ENCODE peak calls at places on chromosome 4, in five cellular contexts. One of them, this sample, is unnamed.

GRCh38 chr4:113919611-113920010 is 59.8 kb downstream of the ARSJ start:
- DNase-seq in ovary: no peak
- DNase-seq in dorsolateral prefrontal cortex: no peak
- DNase-seq in ascending aorta: no peak
- DNase-seq in right lobe of liver: no peak
- DNase-seq in this sample: no peak

GRCh38 chr4:53507671-53508286 is 83.5 kb downstream of the LNX1 start:
- DNase-seq in ascending aorta: peak
- DNase-seq in dorsolateral prefrontal cortex: no peak
- DNase-seq in ovary: no peak
- DNase-seq in right lobe of liver: peak
- DNase-seq in this sample: peak

GRCh38 chr4:182847543-182847942 is 69.6 kb downstream of the DCTD start:
- DNase-seq in right lobe of liver: no peak
- DNase-seq in ovary: no peak
- DNase-seq in ascending aorta: no peak
- DNase-seq in dorsolateral prefrontal cortex: no peak
- DNase-seq in this sample: no peak

GRCh38 chr4:153345011-153345981 is 808 bp downstream of the MND1 start:
- DNase-seq in dorsolateral prefrontal cortex: no peak
- DNase-seq in right lobe of liver: peak
- DNase-seq in ascending aorta: no peak
- DNase-seq in ovary: no peak
- DNase-seq in this sample: peak

GRCh38 chr4:11106769-11107168 is 321.9 kb downstream of the HS3ST1 start:
- DNase-seq in ascending aorta: no peak
- DNase-seq in right lobe of liver: no peak
- DNase-seq in ovary: no peak
- DNase-seq in dorsolateral prefrontal cortex: no peak
- DNase-seq in this sample: no peak

GRCh38 chr4:16884673-16885460 is 13.6 kb downstream of the LDB2 start:
- DNase-seq in right lobe of liver: no peak
- DNase-seq in ascending aorta: no peak
- DNase-seq in ovary: no peak
- DNase-seq in dorsolateral prefrontal cortex: no peak
- DNase-seq in this sample: no peak

GRCh38 chr4:72440404-72440803 is 128.6 kb downstream of the ADAMTS3 start:
- DNase-seq in ascending aorta: no peak
- DNase-seq in ovary: no peak
- DNase-seq in right lobe of liver: no peak
- DNase-seq in dorsolateral prefrontal cortex: no peak
- DNase-seq in this sample: no peak

GRCh38 chr4:6059375-6059805 is 41.2 kb upstream of the C4orf50 start:
- DNase-seq in ovary: no peak
- DNase-seq in right lobe of liver: no peak
- DNase-seq in ascending aorta: no peak
- DNase-seq in dorsolateral prefrontal cortex: no peak
- DNase-seq in this sample: no peak

GRCh38 chr4:124869978-124870495 is 157.5 kb upstream of the ANKRD50 start:
- DNase-seq in dorsolateral prefrontal cortex: no peak
- DNase-seq in ascending aorta: no peak
- DNase-seq in right lobe of liver: no peak
- DNase-seq in ovary: no peak
- DNase-seq in this sample: no peak

GRCh38 chr4:25889626-25890025 is 24.4 kb upstream of the SMIM20 start:
- DNase-seq in ovary: no peak
- DNase-seq in right lobe of liver: no peak
- DNase-seq in ascending aorta: no peak
- DNase-seq in dorsolateral prefrontal cortex: no peak
- DNase-seq in this sample: no peak

GRCh38 chr4:5780831-5781480 is 70.0 kb downstream of the EVC start:
- DNase-seq in ovary: no peak
- DNase-seq in dorsolateral prefrontal cortex: no peak
- DNase-seq in ascending aorta: no peak
- DNase-seq in right lobe of liver: no peak
- DNase-seq in this sample: no peak

GRCh38 chr4:13917010-13917409 is 289.5 kb upstream of the BOD1L1 start:
- DNase-seq in ovary: no peak
- DNase-seq in dorsolateral prefrontal cortex: no peak
- DNase-seq in ascending aorta: no peak
- DNase-seq in right lobe of liver: no peak
- DNase-seq in this sample: no peak

GRCh38 chr4:126386512-126386911 is 1071.8 kb downstream of the FAT4 start:
- DNase-seq in ascending aorta: no peak
- DNase-seq in dorsolateral prefrontal cortex: no peak
- DNase-seq in right lobe of liver: no peak
- DNase-seq in ovary: no peak
- DNase-seq in this sample: no peak

GRCh38 chr4:187294861-187295260 is 571.2 kb upstream of the FAT1 start:
- DNase-seq in ascending aorta: no peak
- DNase-seq in right lobe of liver: no peak
- DNase-seq in dorsolateral prefrontal cortex: no peak
- DNase-seq in ovary: no peak
- DNase-seq in this sample: no peak

GRCh38 chr4:186934841-186935443 is 211.3 kb upstream of the FAT1 start:
- DNase-seq in ovary: no peak
- DNase-seq in dorsolateral prefrontal cortex: no peak
- DNase-seq in ascending aorta: no peak
- DNase-seq in right lobe of liver: no peak
- DNase-seq in this sample: no peak

GRCh38 chr4:123777297-123777859 is 380.8 kb downstream of the SPRY1 start:
- DNase-seq in right lobe of liver: no peak
- DNase-seq in dorsolateral prefrontal cortex: peak
- DNase-seq in ascending aorta: no peak
- DNase-seq in ovary: no peak
- DNase-seq in this sample: no peak

GRCh38 chr4:99404595-99405287 is 30.4 kb downstream of the ADH7 start:
- DNase-seq in ascending aorta: no peak
- DNase-seq in right lobe of liver: no peak
- DNase-seq in dorsolateral prefrontal cortex: no peak
- DNase-seq in ovary: no peak
- DNase-seq in this sample: no peak

GRCh38 chr4:136741468-136741867 is 790.8 kb downstream of the PCDH18 start:
- DNase-seq in ascending aorta: no peak
- DNase-seq in dorsolateral prefrontal cortex: no peak
- DNase-seq in ovary: no peak
- DNase-seq in right lobe of liver: no peak
- DNase-seq in this sample: no peak

GRCh38 chr4:10746371-10747143 is 62.0 kb upstream of the CLNK start:
- DNase-seq in ascending aorta: no peak
- DNase-seq in ovary: no peak
- DNase-seq in right lobe of liver: no peak
- DNase-seq in dorsolateral prefrontal cortex: no peak
- DNase-seq in this sample: no peak

GRCh38 chr4:184193556-184194525 is 23.8 kb downstream of the ENPP6 start:
- DNase-seq in ovary: no peak
- DNase-seq in ascending aorta: no peak
- DNase-seq in dorsolateral prefrontal cortex: no peak
- DNase-seq in right lobe of liver: no peak
- DNase-seq in this sample: no peak

GRCh38 chr4:123606336-123606735 is 209.7 kb downstream of the SPRY1 start:
- DNase-seq in ovary: no peak
- DNase-seq in right lobe of liver: no peak
- DNase-seq in dorsolateral prefrontal cortex: no peak
- DNase-seq in ascending aorta: no peak
- DNase-seq in this sample: no peak

GRCh38 chr4:165454426-165454825 is 75.6 kb downstream of the CPE start:
- DNase-seq in ascending aorta: no peak
- DNase-seq in right lobe of liver: no peak
- DNase-seq in dorsolateral prefrontal cortex: no peak
- DNase-seq in ovary: no peak
- DNase-seq in this sample: no peak

GRCh38 chr4:24273148-24273547 is 311.2 kb downstream of the DHX15 start:
- DNase-seq in ovary: no peak
- DNase-seq in right lobe of liver: no peak
- DNase-seq in dorsolateral prefrontal cortex: no peak
- DNase-seq in ascending aorta: no peak
- DNase-seq in this sample: no peak

DNA sequence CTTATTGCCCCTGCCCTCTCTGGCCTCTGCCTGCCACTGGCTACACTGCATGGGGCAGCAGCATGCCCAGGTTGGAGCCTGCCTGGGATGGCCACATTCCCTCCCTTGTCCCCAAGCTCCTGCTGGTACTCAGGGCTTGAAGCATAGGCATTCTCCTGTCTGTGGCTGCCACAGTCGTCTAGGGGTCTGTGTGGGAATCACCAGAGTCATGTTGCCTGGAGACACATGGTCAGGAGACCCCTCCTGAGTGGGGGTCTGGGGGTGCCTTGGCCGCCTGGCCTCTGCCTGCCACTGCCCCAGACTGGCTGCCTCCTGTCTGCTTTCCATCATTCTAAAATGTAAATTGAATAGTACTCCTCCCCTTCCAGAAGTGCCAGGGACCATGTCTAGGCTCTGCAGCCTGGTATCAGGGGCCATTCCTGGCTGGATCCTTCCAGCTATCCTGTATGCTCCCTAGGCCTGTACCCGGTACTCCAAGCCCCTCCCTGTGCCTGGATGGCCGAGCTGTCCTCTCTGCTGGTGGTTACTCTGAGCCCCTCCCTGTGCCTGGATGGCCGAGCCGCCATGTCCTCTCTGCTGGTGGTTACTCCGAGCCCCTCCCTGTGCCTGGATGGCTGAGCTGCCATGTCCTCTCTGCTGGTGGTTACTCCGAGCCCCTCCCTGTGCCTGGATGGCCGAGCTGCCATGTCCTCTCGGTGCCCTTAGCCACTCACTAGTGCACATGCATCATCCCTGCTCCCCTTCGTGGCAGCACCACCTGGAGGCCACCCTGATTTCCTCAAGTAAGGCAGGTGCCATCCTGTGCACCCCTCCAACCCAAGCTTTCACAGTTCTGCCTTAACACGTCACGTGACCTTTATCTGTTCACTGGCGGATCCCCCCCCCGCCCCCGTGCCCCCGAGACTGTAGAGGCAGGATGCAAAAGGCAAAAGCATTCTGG is 5.5 kb upstream of the NKX1-1 start:
- DNase-seq in ascending aorta: no peak
- DNase-seq in dorsolateral prefrontal cortex: no peak
- DNase-seq in ovary: no peak
- DNase-seq in right lobe of liver: peak
- DNase-seq in this sample: no peak
- TF ChIP-seq CTCF in ascending aorta: no peak
- TF ChIP-seq CTCF in dorsolateral prefrontal cortex: no peak
- TF ChIP-seq CTCF in ovary: no peak
- TF ChIP-seq CTCF in right lobe of liver: no peak
- TF ChIP-seq CTCF in this sample: no peak

DNA sequence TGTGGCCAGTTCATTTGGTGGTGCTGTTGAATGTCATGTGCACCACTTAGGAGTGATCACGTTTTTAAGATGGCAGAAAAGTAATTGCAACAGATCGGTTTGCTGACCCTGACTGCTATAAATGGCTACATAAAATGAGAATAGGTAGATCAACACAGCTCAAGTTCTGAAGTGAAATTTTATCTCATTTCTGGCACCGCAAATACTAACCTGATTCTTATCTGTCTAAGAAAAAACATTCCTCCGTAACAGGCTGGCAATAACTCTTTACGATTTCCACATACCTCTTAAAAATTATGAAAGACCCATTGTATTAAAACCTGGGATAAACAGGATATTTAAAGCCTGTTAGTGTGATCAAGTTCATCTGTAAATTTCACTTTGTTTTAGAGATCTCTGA is 387.5 kb downstream of the PDGFC start:
- DNase-seq in ascending aorta: no peak
- DNase-seq in ovary: no peak
- DNase-seq in dorsolateral prefrontal cortex: no peak
- DNase-seq in right lobe of liver: no peak
- DNase-seq in this sample: no peak
- H3K27ac ChIP-seq in ascending aorta: no peak
- H3K27ac ChIP-seq in ovary: no peak
- H3K27ac ChIP-seq in dorsolateral prefrontal cortex: no peak
- H3K27ac ChIP-seq in right lobe of liver: no peak
- H3K27ac ChIP-seq in this sample: no peak

DNA sequence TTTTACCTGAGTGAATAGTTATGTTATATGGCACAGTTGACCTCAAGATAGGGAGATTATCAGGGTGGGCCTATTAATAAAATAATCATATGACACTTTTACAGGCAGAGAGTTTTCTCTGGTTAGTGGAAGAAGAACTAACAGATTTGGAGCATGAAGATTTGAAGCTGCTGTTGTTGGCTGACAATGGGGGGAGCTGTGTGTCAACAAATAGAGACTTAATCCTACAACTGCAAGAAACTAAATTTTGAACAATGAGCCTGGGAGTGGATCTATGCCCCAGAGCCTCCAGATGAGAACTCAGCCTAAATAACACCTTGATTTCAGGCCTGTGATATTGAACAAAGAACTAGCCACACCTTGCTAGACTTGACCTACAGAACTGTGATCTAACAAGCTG is 7.2 kb upstream of the CCSER1 start:
- DNase-seq in ascending aorta: no peak
- DNase-seq in dorsolateral prefrontal cortex: no peak
- DNase-seq in ovary: no peak
- DNase-seq in right lobe of liver: no peak
- DNase-seq in this sample: no peak
- TF ChIP-seq CTCF in ascending aorta: no peak
- TF ChIP-seq CTCF in dorsolateral prefrontal cortex: no peak
- TF ChIP-seq CTCF in ovary: no peak
- TF ChIP-seq CTCF in right lobe of liver: no peak
- TF ChIP-seq CTCF in this sample: no peak

GRCh38 chr4:39326468-39326960 is 39.6 kb downstream of the RFC1 start:
- DNase-seq in ovary: no peak
- DNase-seq in dorsolateral prefrontal cortex: no peak
- DNase-seq in right lobe of liver: no peak
- DNase-seq in ascending aorta: no peak
- DNase-seq in this sample: no peak

GRCh38 chr4:39320381-39321115 is 45.6 kb downstream of the RFC1 start:
- DNase-seq in ovary: no peak
- DNase-seq in right lobe of liver: no peak
- DNase-seq in dorsolateral prefrontal cortex: no peak
- DNase-seq in ascending aorta: no peak
- DNase-seq in this sample: no peak

GRCh38 chr4:39323836-39324235 is 42.3 kb downstream of the RFC1 start:
- DNase-seq in ascending aorta: no peak
- DNase-seq in right lobe of liver: no peak
- DNase-seq in dorsolateral prefrontal cortex: no peak
- DNase-seq in ovary: no peak
- DNase-seq in this sample: no peak

GRCh38 chr4:39324446-39324845 is 41.7 kb downstream of the RFC1 start:
- DNase-seq in ovary: no peak
- DNase-seq in ascending aorta: no peak
- DNase-seq in dorsolateral prefrontal cortex: no peak
- DNase-seq in right lobe of liver: no peak
- DNase-seq in this sample: no peak

DNA sequence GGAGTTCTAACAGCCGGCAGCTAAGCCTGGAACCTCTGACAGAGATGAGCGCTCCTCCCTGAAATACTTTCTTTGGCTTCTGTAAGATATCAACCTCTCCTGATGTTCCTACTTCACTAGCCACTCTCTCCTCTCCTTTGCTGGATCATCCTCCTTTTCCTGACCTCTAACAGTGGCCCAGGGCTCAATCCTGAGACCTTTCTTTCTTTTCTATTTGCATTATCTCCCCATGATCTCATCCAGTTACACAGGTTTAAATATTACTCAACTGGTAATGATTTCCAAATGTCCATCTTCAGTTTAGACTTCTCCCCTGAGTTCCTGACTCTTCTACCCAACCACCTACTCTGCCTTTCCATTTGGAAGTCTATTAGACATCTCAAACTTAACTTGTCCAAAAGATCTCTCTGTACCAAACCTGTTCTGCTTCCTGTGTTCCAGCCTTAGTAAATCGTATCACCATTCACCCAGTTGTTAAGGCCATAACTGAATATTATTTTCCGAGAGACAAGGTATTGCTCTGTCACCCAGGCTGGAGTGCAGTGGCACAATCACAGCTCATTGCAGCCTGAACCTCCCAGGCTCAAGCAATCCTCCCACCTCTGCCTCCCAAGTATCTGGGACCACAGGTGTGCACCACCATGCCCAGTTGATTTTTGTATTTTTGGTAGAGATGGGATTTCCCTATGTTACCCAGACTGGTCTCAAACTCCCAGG is 41.1 kb downstream of the RFC1 start:
- DNase-seq in dorsolateral prefrontal cortex: no peak
- DNase-seq in ascending aorta: no peak
- DNase-seq in right lobe of liver: no peak
- DNase-seq in ovary: no peak
- DNase-seq in this sample: no peak
- H3K27ac ChIP-seq in dorsolateral prefrontal cortex: peak
- H3K27ac ChIP-seq in ascending aorta: no peak
- H3K27ac ChIP-seq in right lobe of liver: peak
- H3K27ac ChIP-seq in ovary: no peak
- H3K27ac ChIP-seq in this sample: no peak

This sample was measured in adrenal gland.